ENCODE peak calls at places on chromosomes 6 and 20, in four cellular contexts. M, U, E and F are unnamed samples.

GRCh38 chr20:62929051-62929538 is 2.8 kb upstream of the DIDO1 start:
- DNase-seq in M (peak; percentile 96), U (peak; percentile 79), E (no peak), F (peak; percentile 49)

GRCh38 chr6:116238083-116238482 is 15.8 kb downstream of the TSPYL4 start:
- DNase-seq in M (no peak), U (no peak), E (no peak), F (no peak)

GRCh38 chr6:2920671-2921112 is 17.6 kb upstream of the SERPINB9 start:
- DNase-seq in M (peak; percentile 70), U (no peak), E (no peak), F (no peak)

GRCh38 chr6:152380993-152381898 is 255.9 kb downstream of the SYNE1 start:
- DNase-seq in M (peak; percentile 33), U (no peak), E (peak; percentile 36), F (no peak)

GRCh38 chr6:119145111-119145510 is 66.6 kb upstream of the FAM184A start:
- DNase-seq in M (no peak), U (no peak), E (no peak), F (no peak)

GRCh38 chr6:87558446-87558845 is 31.3 kb downstream of the RARS2 start:
- DNase-seq in M (no peak), U (no peak), E (no peak), F (no peak)

GRCh38 chr6:159008656-159009288 is 8.8 kb upstream of the RSPH3 start:
- DNase-seq in M (no peak), U (peak; percentile 59), E (no peak), F (no peak)

GRCh38 chr6:43851204-43851855 is 81.3 kb downstream of the VEGFA start:
- DNase-seq in M (no peak), U (no peak), E (no peak), F (no peak)

GRCh38 chr20:61808497-61808896 is 257.2 kb downstream of the TAF4 start:
- DNase-seq in M (no peak), U (no peak), E (no peak), F (no peak)

GRCh38 chr20:4370856-4371255 is 350.9 kb upstream of the PRND start:
- DNase-seq in M (no peak), U (no peak), E (no peak), F (no peak)

GRCh38 chr6:105991561-105992314 is 94.4 kb upstream of the PRDM1 start:
- DNase-seq in M (peak; percentile 54), U (peak; percentile 54), E (peak; percentile 8), F (no peak)

GRCh38 chr20:46354920-46355654 is 46.8 kb upstream of the CDH22 start:
- DNase-seq in M (no peak), U (no peak), E (no peak), F (no peak)

GRCh38 chr20:45140836-45141235 is 16.6 kb upstream of the WFDC12 start:
- DNase-seq in M (no peak), U (no peak), E (no peak), F (no peak)

GRCh38 chr6:155436981-155437749 is 18.5 kb downstream of the NOX3 start:
- DNase-seq in M (no peak), U (no peak), E (peak; percentile 47), F (no peak)

GRCh38 chr20:23002276-23002675 is 32.8 kb upstream of the SSTR4 start:
- DNase-seq in M (no peak), U (no peak), E (no peak), F (no peak)

GRCh38 chr20:18985551-18985950 is 172.0 kb downstream of the SCP2D1 start:
- DNase-seq in M (no peak), U (no peak), E (no peak), F (no peak)

GRCh38 chr6:39754493-39755115 is 29.4 kb upstream of the KIF6 start:
- DNase-seq in M (no peak), U (no peak), E (no peak), F (no peak)

GRCh38 chr6:31870385-31870921 is 7.8 kb upstream of the NEU1 start:
- DNase-seq in M (peak; percentile 64), U (no peak), E (no peak), F (no peak)

GRCh38 chr6:40409716-40410397 is 177.3 kb downstream of the LRFN2 start:
- DNase-seq in M (no peak), U (no peak), E (no peak), F (no peak)

GRCh38 chr6:35370799-35371493 is 28.6 kb downstream of the PPARD start:
- DNase-seq in M (no peak), U (no peak), E (no peak), F (no peak)

GRCh38 chr20:21665687-21666446 is 39.6 kb upstream of the PAX1 start:
- DNase-seq in M (no peak), U (no peak), E (no peak), F (no peak)
- TF ChIP-seq CTCF in M (no peak), U (no peak), E (no peak), F (no peak)

GRCh38 chr20:17878912-17879602 is 89.5 kb downstream of the SNX5 start:
- DNase-seq in M (no peak), U (peak; percentile 31), E (no peak), F (no peak)
- TF ChIP-seq CTCF in M (no peak), U (peak; percentile 34), E (peak; percentile 23), F (no peak)

DNA sequence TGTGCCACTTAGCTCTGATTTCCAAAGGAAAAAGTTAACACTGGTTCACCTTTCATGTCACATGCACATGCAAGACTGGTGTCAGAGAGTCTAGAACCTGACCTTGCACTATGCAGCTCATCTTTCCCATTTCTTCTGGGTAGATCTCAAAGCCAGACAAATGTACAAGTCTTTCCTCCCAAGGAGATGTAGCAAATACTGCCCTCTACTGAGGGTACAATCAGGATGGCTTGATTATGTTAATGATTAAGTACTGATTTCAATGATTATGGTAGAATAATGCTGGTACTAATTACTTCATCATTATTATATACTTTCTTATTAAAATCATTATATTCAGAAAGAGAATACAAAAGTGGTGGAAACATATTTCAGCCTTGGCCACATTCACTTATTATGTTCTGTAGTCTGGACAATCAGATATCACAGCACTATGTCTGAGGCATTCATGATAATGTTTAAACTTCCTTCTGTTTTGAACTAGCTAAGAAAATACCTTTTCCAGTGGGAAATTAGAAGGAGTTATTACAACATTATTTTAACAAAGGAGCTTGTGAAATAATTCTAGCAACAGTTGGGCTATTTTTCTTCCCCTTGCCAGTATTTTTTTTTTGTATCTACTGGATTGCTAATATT is 68.5 kb upstream of the FOXO3 start:
- DNase-seq in M (no peak), U (peak; percentile 34), E (no peak), F (no peak)
- TF ChIP-seq CTCF in M (peak; percentile 69), U (peak; percentile 58), E (peak; percentile 68), F (peak; percentile 35)

DNA sequence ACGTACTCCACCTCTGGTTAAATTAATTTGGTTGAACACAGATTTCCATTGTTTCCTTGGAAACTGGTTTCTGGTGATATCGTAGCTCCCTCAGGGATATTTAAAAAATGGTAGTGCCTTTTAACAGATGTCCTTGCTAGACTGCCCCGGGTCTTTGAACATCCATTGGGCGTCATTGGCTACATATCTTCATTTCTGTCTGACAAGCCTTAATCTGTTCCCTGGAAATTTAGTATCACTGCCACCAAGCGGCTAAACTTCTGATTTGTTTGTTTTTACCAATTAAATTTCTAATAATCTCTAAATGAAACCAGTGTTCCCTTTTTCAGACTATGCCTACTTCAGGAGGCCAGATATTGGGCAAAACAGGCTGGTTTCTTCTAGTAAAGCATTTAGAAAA is 249.3 kb downstream of the ZFAND3 start:
- DNase-seq in M (no peak), U (no peak), E (peak; percentile 68), F (no peak)
- TF ChIP-seq CTCF in M (no peak), U (peak; percentile 11), E (peak; percentile 50), F (no peak)

GRCh38 chr20:11716239-11716944 is 201.3 kb upstream of the BTBD3 start:
- DNase-seq in M (peak; percentile 75), U (no peak), E (peak; percentile 15), F (no peak)
- TF ChIP-seq CTCF in M (peak; percentile 77), U (no peak), E (peak; percentile 35), F (no peak)

GRCh38 chr20:31678389-31679356 is 41.0 kb downstream of the COX4I2 start:
- DNase-seq in M (no peak), U (no peak), E (no peak), F (no peak)
- TF ChIP-seq CTCF in M (no peak), U (no peak), E (no peak), F (no peak)

GRCh38 chr6:15618685-15619084 is 44.1 kb downstream of the DTNBP1 start:
- DNase-seq in M (no peak), U (no peak), E (no peak), F (no peak)

GRCh38 chr6:15619330-15619729 is 43.5 kb downstream of the DTNBP1 start:
- DNase-seq in M (no peak), U (no peak), E (no peak), F (no peak)

GRCh38 chr6:15621203-15622044 is 41.4 kb downstream of the DTNBP1 start:
- DNase-seq in M (peak; percentile 50), U (peak; percentile 17), E (peak; percentile 71), F (no peak)

GRCh38 chr6:15622045-15622750 is 40.6 kb downstream of the DTNBP1 start:
- DNase-seq in M (no peak), U (no peak), E (no peak), F (no peak)

DNA sequence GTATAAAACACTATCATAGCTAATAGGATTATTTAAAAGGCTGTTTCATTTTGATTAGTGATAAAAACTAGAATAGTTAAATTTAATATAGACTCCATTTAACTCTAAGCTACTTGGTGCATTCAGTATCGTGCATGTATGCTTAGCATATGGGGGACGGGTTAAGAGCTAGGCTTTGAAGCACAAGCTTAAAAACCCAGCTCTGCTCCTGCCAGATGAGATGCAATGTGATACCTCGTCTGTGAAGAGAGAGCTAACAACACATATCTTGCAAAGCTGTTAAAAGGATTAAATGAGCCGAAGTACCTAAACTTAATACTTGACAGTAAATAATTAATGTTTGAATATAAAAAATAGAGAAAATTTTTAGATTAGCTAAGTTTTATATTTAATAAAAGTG is 42.2 kb downstream of the DTNBP1 start:
- DNase-seq in M (no peak), U (no peak), E (no peak), F (no peak)
- TF ChIP-seq CTCF in M (no peak), U (no peak), E (no peak), F (no peak)

GRCh38 chr6:19369770-19370169 is 467.4 kb upstream of the ID4 start:
- DNase-seq in M (no peak), U (no peak), E (no peak), F (no peak)

GRCh38 chr6:19368511-19368910 is 468.7 kb upstream of the ID4 start:
- DNase-seq in M (no peak), U (no peak), E (no peak), F (no peak)
- TF ChIP-seq CTCF in M (peak; percentile 11), U (no peak), E (no peak), F (no peak)